ENCODE peak calls at places on chromosomes 6 and 20, in eight cellular contexts. U is germinal center; K is fibroblast of mammary gland; X is activated T-cell treated with anti-CD3 and anti-CD28 coated beads for 1 hour; N is RWPE1; A is Jurkat, Clone E6-1; W is activated naive CD4-positive, alpha-beta T cell treated with Interleukin-2 at 50 U/mL for 16 hours; L is Panc1. Z is an unnamed sample.

GRCh38 chr6:150697515-150697914 is 97.8 kb downstream of the PLEKHG1 start:
- DNase-seq in U (no peak), K (peak; percentile 15), X (no peak), N (no peak), A (no peak), W (no peak), L (no peak), Z (no peak)

GRCh38 chr6:96742702-96743101 is 94.6 kb downstream of the GPR63 start:
- DNase-seq in U (no peak), K (no peak), X (no peak), N (no peak), A (no peak), W (no peak), L (no peak), Z (no peak)

GRCh38 chr20:50218987-50219435 is 28.4 kb downstream of the CEBPB start:
- DNase-seq in U (no peak), K (peak; percentile 44), X (no peak), N (no peak), A (no peak), W (no peak), L (no peak), Z (no peak)

GRCh38 chr6:136744889-136745288 is 47.4 kb downstream of the MAP3K5 start:
- DNase-seq in U (no peak), K (no peak), X (no peak), N (no peak), A (no peak), W (no peak), L (no peak), Z (no peak)

GRCh38 chr20:1205802-1206201 is 2.5 kb downstream of the C20orf202 start:
- DNase-seq in U (no peak), K (no peak), X (no peak), N (no peak), A (no peak), W (no peak), L (no peak), Z (no peak)

GRCh38 chr6:25478973-25479372 is 173.0 kb upstream of the SCGN start:
- DNase-seq in U (no peak), K (no peak), X (no peak), N (no peak), A (no peak), W (no peak), L (no peak), Z (no peak)

GRCh38 chr6:138973481-138974140 is 14.4 kb downstream of the REPS1 start:
- DNase-seq in U (no peak), K (peak; percentile 78), X (no peak), N (no peak), A (no peak), W (no peak), L (no peak), Z (no peak)

GRCh38 chr20:49701313-49701731 is 12.4 kb downstream of the B4GALT5 start:
- DNase-seq in U (no peak), K (peak; percentile 52), X (no peak), N (no peak), A (no peak), W (peak; percentile 62), L (no peak), Z (peak; percentile 34)

GRCh38 chr6:40779399-40779798 is 192.2 kb upstream of the LRFN2 start:
- DNase-seq in U (no peak), K (peak; percentile 73), X (no peak), N (peak; percentile 39), A (no peak), W (no peak), L (no peak), Z (no peak)

GRCh38 chr6:36590237-36590636 is 3.9 kb upstream of the SRSF3 start:
- DNase-seq in U (no peak), K (peak; percentile 81), X (no peak), N (peak; percentile 83), A (no peak), W (no peak), L (no peak), Z (no peak)

GRCh38 chr6:16397623-16398022 is 159.2 kb downstream of the GMPR start:
- DNase-seq in U (no peak), K (no peak), X (no peak), N (no peak), A (no peak), W (no peak), L (no peak), Z (no peak)

GRCh38 chr20:48284837-48285236 is 499.6 kb upstream of the SULF2 start:
- DNase-seq in U (no peak), K (no peak), X (no peak), N (peak; percentile 82), A (no peak), W (no peak), L (no peak), Z (no peak)

GRCh38 chr6:56552212-56553130 is 90.2 kb downstream of the DST start:
- DNase-seq in U (no peak), K (peak; percentile 33), X (no peak), N (no peak), A (no peak), W (no peak), L (no peak), Z (no peak)

GRCh38 chr6:85418059-85418458 is 31.8 kb upstream of the NT5E start:
- DNase-seq in U (no peak), K (peak; percentile 89), X (no peak), N (peak; percentile 38), A (no peak), W (no peak), L (no peak), Z (no peak)

GRCh38 chr6:157667211-157668033 is 155.6 kb upstream of the SNX9 start:
- DNase-seq in U (peak; percentile 76), K (peak; percentile 69), X (peak; percentile 41), N (peak; percentile 77), A (peak; percentile 62), W (peak; percentile 56), L (peak; percentile 57), Z (peak; percentile 40)